ENCODE peak calls at places on chromosome 5, in five cellular contexts. One of them, this sample, is unnamed.

GRCh38 chr5:378976-379742 is 57.6 kb downstream of the AHRR start:
- DNase-seq in ovary: no peak
- DNase-seq in heart right ventricle: no peak
- DNase-seq in tibial nerve: no peak
- DNase-seq in H9: peak; percentile 19
- DNase-seq in this sample: peak; percentile 8

GRCh38 chr5:84393969-84394368 is 9.3 kb upstream of the EDIL3 start:
- DNase-seq in tibial nerve: no peak
- DNase-seq in H9: no peak
- DNase-seq in ovary: no peak
- DNase-seq in heart right ventricle: no peak
- DNase-seq in this sample: no peak

GRCh38 chr5:133427121-133427777 is 185.1 kb downstream of the FSTL4 start:
- DNase-seq in heart right ventricle: no peak
- DNase-seq in H9: no peak
- DNase-seq in tibial nerve: no peak
- DNase-seq in ovary: no peak
- DNase-seq in this sample: no peak

GRCh38 chr5:170305016-170305645 is 7.6 kb upstream of the LCP2 start:
- DNase-seq in tibial nerve: no peak
- DNase-seq in ovary: no peak
- DNase-seq in heart right ventricle: no peak
- DNase-seq in H9: no peak
- DNase-seq in this sample: no peak

GRCh38 chr5:109529520-109529919 is 119.7 kb upstream of the PJA2 start:
- DNase-seq in tibial nerve: no peak
- DNase-seq in ovary: no peak
- DNase-seq in H9: no peak
- DNase-seq in heart right ventricle: peak; percentile 14
- DNase-seq in this sample: no peak

GRCh38 chr5:87155076-87155475 is 112.6 kb upstream of the RASA1 start:
- DNase-seq in H9: no peak
- DNase-seq in ovary: no peak
- DNase-seq in heart right ventricle: no peak
- DNase-seq in tibial nerve: no peak
- DNase-seq in this sample: no peak

GRCh38 chr5:126575644-126576043 is 19.4 kb downstream of the ALDH7A1 start:
- DNase-seq in H9: no peak
- DNase-seq in heart right ventricle: no peak
- DNase-seq in tibial nerve: no peak
- DNase-seq in ovary: no peak
- DNase-seq in this sample: no peak

GRCh38 chr5:36393656-36394438 is 92.1 kb upstream of the RANBP3L start:
- DNase-seq in ovary: no peak
- DNase-seq in heart right ventricle: no peak
- DNase-seq in H9: no peak
- DNase-seq in tibial nerve: no peak
- DNase-seq in this sample: no peak

GRCh38 chr5:180830253-180831138 is 27.9 kb upstream of the MGAT1 start:
- DNase-seq in ovary: peak; percentile 68
- DNase-seq in heart right ventricle: peak; percentile 65
- DNase-seq in tibial nerve: peak; percentile 41
- DNase-seq in H9: peak; percentile 67
- DNase-seq in this sample: peak; percentile 86

GRCh38 chr5:180652346-180652745 is 2.9 kb upstream of the FLT4 start:
- DNase-seq in H9: no peak
- DNase-seq in tibial nerve: no peak
- DNase-seq in heart right ventricle: no peak
- DNase-seq in ovary: no peak
- DNase-seq in this sample: no peak

GRCh38 chr5:178499352-178499751 is 90.8 kb downstream of the COL23A1 start:
- DNase-seq in H9: no peak
- DNase-seq in tibial nerve: no peak
- DNase-seq in ovary: no peak
- DNase-seq in heart right ventricle: no peak
- DNase-seq in this sample: no peak

GRCh38 chr5:132298305-132298704 is 4.1 kb downstream of the SLC22A4 start:
- DNase-seq in ovary: no peak
- DNase-seq in H9: no peak
- DNase-seq in heart right ventricle: no peak
- DNase-seq in tibial nerve: no peak
- DNase-seq in this sample: no peak

GRCh38 chr5:132296412-132297001 is 2.3 kb downstream of the SLC22A4 start:
- DNase-seq in H9: no peak
- DNase-seq in ovary: no peak
- DNase-seq in heart right ventricle: no peak
- DNase-seq in tibial nerve: no peak
- DNase-seq in this sample: no peak

GRCh38 chr5:132295505-132296411 is 1.6 kb downstream of the SLC22A4 start:
- DNase-seq in heart right ventricle: no peak
- DNase-seq in tibial nerve: no peak
- DNase-seq in H9: no peak
- DNase-seq in ovary: no peak
- DNase-seq in this sample: no peak

GRCh38 chr5:132298813-132299212 is 4.6 kb downstream of the SLC22A4 start:
- DNase-seq in heart right ventricle: no peak
- DNase-seq in H9: no peak
- DNase-seq in ovary: no peak
- DNase-seq in tibial nerve: no peak
- DNase-seq in this sample: no peak

GRCh38 chr5:132297211-132297940 is 3.2 kb downstream of the SLC22A4 start:
- DNase-seq in ovary: no peak
- DNase-seq in heart right ventricle: no peak
- DNase-seq in tibial nerve: no peak
- DNase-seq in H9: no peak
- DNase-seq in this sample: no peak
- H3K27ac ChIP-seq in ovary: no peak overlapping the region
- H3K27ac ChIP-seq in heart right ventricle: no peak overlapping the region
- H3K27ac ChIP-seq in tibial nerve: no peak overlapping the region
- H3K27ac ChIP-seq in H9: no peak overlapping the region
- H3K27ac ChIP-seq in this sample: no peak overlapping the region

GRCh38 chr5:18653216-18653752 is 1019.0 kb downstream of the TAF11L14 start:
- DNase-seq in tibial nerve: no peak
- DNase-seq in ovary: no peak
- DNase-seq in heart right ventricle: no peak
- DNase-seq in H9: peak; percentile 63
- DNase-seq in this sample: no peak
- H3K9me3 ChIP-seq in tibial nerve: peaks cover 5% of the 10 kb centered on the region
- H3K9me3 ChIP-seq in ovary: no peaks in the 10 kb centered on the region
- H3K9me3 ChIP-seq in heart right ventricle: peaks cover 15% of the 10 kb centered on the region
- H3K9me3 ChIP-seq in H9: peaks cover 42% of the 10 kb centered on the region
- H3K9me3 ChIP-seq in this sample: no peaks in the 10 kb centered on the region

GRCh38 chr5:80266566-80266965 is 10.7 kb upstream of the SERINC5 start:
- DNase-seq in tibial nerve: no peak
- DNase-seq in ovary: no peak
- DNase-seq in H9: no peak
- DNase-seq in heart right ventricle: no peak
- DNase-seq in this sample: no peak
- TF ChIP-seq CTCF in tibial nerve: no peak
- TF ChIP-seq CTCF in ovary: no peak
- TF ChIP-seq CTCF in H9: no peak
- TF ChIP-seq CTCF in heart right ventricle: no peak
- TF ChIP-seq CTCF in this sample: no peak

GRCh38 chr5:5658226-5658625 is 235.7 kb downstream of the ICE1 start:
- DNase-seq in heart right ventricle: no peak
- DNase-seq in H9: no peak
- DNase-seq in ovary: peak; percentile 24
- DNase-seq in tibial nerve: no peak
- DNase-seq in this sample: no peak

DNA sequence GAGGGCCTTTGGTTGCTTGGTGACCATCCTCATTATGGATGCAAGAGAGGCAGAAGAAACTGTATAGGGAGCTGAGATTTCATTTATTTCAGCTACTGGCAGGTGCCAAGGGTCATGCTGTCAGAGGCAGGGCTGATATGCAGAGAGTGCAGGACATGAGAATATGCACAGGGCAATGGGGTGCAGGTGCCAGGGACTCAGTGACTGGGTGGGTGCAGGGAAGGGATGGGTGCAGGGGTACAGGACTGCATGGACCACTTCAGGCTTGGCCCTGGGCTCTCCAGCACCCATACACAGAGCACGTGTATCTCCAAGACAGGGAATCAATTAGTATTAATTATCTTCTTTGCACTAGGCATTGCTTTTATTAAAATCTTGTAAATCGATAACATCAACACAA is 236.6 kb downstream of the ICE1 start:
- DNase-seq in ovary: no peak
- DNase-seq in tibial nerve: no peak
- DNase-seq in heart right ventricle: no peak
- DNase-seq in H9: no peak
- DNase-seq in this sample: no peak
- H3K27ac ChIP-seq in ovary: no peak overlapping the region
- H3K27ac ChIP-seq in tibial nerve: no peak overlapping the region
- H3K27ac ChIP-seq in heart right ventricle: no peak overlapping the region
- H3K27ac ChIP-seq in H9: no peak overlapping the region
- H3K27ac ChIP-seq in this sample: no peak overlapping the region

DNA sequence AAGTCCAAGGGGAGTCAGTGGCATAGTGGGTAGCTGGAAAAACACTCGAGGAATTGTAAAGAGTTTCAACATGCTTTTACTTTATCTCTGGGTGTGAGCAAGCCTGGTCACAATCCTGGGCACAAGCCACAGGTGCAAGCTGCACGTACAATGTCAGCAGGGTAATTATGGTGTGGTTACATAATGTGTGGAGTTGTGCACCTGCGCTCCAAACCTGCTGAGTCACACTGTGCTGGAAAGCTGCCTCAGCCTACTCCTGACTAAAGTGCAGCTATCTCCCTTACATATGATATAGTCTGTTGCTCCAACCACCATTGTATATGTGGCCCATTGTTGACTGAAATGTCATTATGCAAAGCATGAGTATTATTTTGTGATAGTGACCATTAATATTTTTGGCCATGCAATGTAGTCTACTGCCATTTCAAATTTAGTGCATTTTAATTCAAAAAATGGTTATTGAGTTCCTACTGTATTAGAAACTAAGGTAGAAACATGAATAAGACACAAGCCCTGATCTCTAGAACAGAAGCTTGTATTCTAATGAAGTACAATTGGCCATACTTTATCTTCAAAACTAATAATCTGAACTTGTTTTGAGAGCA is 160.9 kb upstream of the SLC30A5 start:
- DNase-seq in ovary: no peak
- DNase-seq in H9: no peak
- DNase-seq in heart right ventricle: no peak
- DNase-seq in tibial nerve: no peak
- DNase-seq in this sample: peak; percentile 49
- H3K9me3 ChIP-seq in ovary: no peaks in the 10 kb centered on the region
- H3K9me3 ChIP-seq in H9: peaks cover 39% of the 10 kb centered on the region
- H3K9me3 ChIP-seq in heart right ventricle: peaks cover 11% of the 10 kb centered on the region
- H3K9me3 ChIP-seq in tibial nerve: peaks cover 3% of the 10 kb centered on the region
- H3K9me3 ChIP-seq in this sample: no peaks in the 10 kb centered on the region

GRCh38 chr5:79333852-79334557 is 98.1 kb downstream of the JMY start:
- DNase-seq in ovary: no peak
- DNase-seq in H9: peak; percentile 39
- DNase-seq in heart right ventricle: no peak
- DNase-seq in tibial nerve: no peak
- DNase-seq in this sample: no peak
- TF ChIP-seq CTCF in ovary: no peak
- TF ChIP-seq CTCF in H9: peak; percentile 55
- TF ChIP-seq CTCF in heart right ventricle: no peak
- TF ChIP-seq CTCF in tibial nerve: no peak
- TF ChIP-seq CTCF in this sample: no peak

GRCh38 chr5:124764992-124765611 is 18.7 kb upstream of the ZNF608 start:
- DNase-seq in H9: no peak
- DNase-seq in tibial nerve: no peak
- DNase-seq in ovary: no peak
- DNase-seq in heart right ventricle: no peak
- DNase-seq in this sample: no peak
- H3K27ac ChIP-seq in H9: no peak overlapping the region
- H3K27ac ChIP-seq in tibial nerve: no peak overlapping the region
- H3K27ac ChIP-seq in ovary: no peak overlapping the region
- H3K27ac ChIP-seq in heart right ventricle: no peak overlapping the region
- H3K27ac ChIP-seq in this sample: no peak overlapping the region

GRCh38 chr5:172288465-172288864 is 4.9 kb upstream of the UBTD2 start:
- DNase-seq in heart right ventricle: no peak
- DNase-seq in H9: no peak
- DNase-seq in tibial nerve: no peak
- DNase-seq in ovary: no peak
- DNase-seq in this sample: no peak

GRCh38 chr5:172283020-172283861 is at the start of gene UBTD2:
- DNase-seq in ovary: peak; percentile 82
- DNase-seq in H9: peak; percentile 82
- DNase-seq in heart right ventricle: peak; percentile 89
- DNase-seq in tibial nerve: peak; percentile 70
- DNase-seq in this sample: peak; percentile 82

GRCh38 chr5:172283862-172284274 is 304 bp upstream of the UBTD2 start:
- DNase-seq in tibial nerve: peak; percentile 70
- DNase-seq in H9: peak; percentile 87
- DNase-seq in heart right ventricle: peak; percentile 89
- DNase-seq in ovary: peak; percentile 89
- DNase-seq in this sample: peak; percentile 90

GRCh38 chr5:172284275-172284971 is 859 bp upstream of the UBTD2 start:
- DNase-seq in tibial nerve: peak; percentile 17
- DNase-seq in H9: no peak
- DNase-seq in ovary: no peak
- DNase-seq in heart right ventricle: no peak
- DNase-seq in this sample: peak; percentile 58

GRCh38 chr5:172285226-172286143 is 1.9 kb upstream of the UBTD2 start:
- DNase-seq in ovary: no peak
- DNase-seq in tibial nerve: no peak
- DNase-seq in H9: no peak
- DNase-seq in heart right ventricle: no peak
- DNase-seq in this sample: no peak
- H3K9me3 ChIP-seq in ovary: no peaks in the 10 kb centered on the region
- H3K9me3 ChIP-seq in tibial nerve: no peaks in the 10 kb centered on the region
- H3K9me3 ChIP-seq in H9: no peaks in the 10 kb centered on the region
- H3K9me3 ChIP-seq in heart right ventricle: no peaks in the 10 kb centered on the region
- H3K9me3 ChIP-seq in this sample: no peaks in the 10 kb centered on the region

This sample was measured in testis.